ENCODE peak calls at places on chromosomes 5 and 9, in six cellular contexts. H is aorta, X is ACHN, D is fibroblast of lung, O is activated T-cell treated with anti-CD3 and anti-CD28 coated beads for 1 hour, U is lung. T is an unnamed sample.

GRCh38 chr9:122091682-122092592 is 1.2 kb downstream of the TTLL11 start:
- DNase-seq in H (no peak), X (no peak), D (no peak), O (no peak), U (no peak), T (no peak)

GRCh38 chr5:124979174-124979573 is 232.7 kb upstream of the ZNF608 start:
- DNase-seq in H (no peak), X (no peak), D (peak; percentile 20), O (no peak), U (no peak), T (no peak)

GRCh38 chr5:126814721-126815404 is 37.9 kb downstream of the LMNB1 start:
- DNase-seq in H (no peak), X (no peak), D (peak; percentile 46), O (no peak), U (no peak), T (no peak)

GRCh38 chr5:160159991-160160826 is 41.0 kb upstream of the PWWP2A start:
- DNase-seq in H (no peak), X (no peak), D (peak; percentile 53), O (no peak), U (no peak), T (no peak)

GRCh38 chr5:111584651-111585050 is 72.3 kb upstream of the STARD4 start:
- DNase-seq in H (no peak), X (no peak), D (peak; percentile 94), O (no peak), U (no peak), T (no peak)

GRCh38 chr5:14895301-14895700 is 23.7 kb upstream of the ANKH start:
- DNase-seq in H (no peak), X (no peak), D (no peak), O (no peak), U (no peak), T (no peak)

GRCh38 chr9:69145148-69145547 is 28.9 kb upstream of the TJP2 start:
- DNase-seq in H (no peak), X (no peak), D (no peak), O (no peak), U (no peak), T (no peak)

GRCh38 chr5:142924135-142924883 is 154.1 kb downstream of the ARHGAP26 start:
- DNase-seq in H (no peak), X (peak; percentile 1), D (peak; percentile 29), O (no peak), U (no peak), T (no peak)

GRCh38 chr9:130444565-130445221 is at the start of gene ASS1:
- DNase-seq in H (peak; percentile 72), X (peak; percentile 13), D (no peak), O (peak; percentile 23), U (peak; percentile 78), T (peak; percentile 8)

T was measured in naive thymus-derived CD8-positive, alpha-beta T cell.